ENCODE peak calls at places on chromosomes 11 and 22, in six cellular contexts. C is activated T-cell treated with anti-CD3 and anti-CD28 coated beads, Interleukin-2, amount 50 U/mL, for 1 hour; M is NCI-H1105 treated with DMSO at 0.1 percent for 48 hours; N is astrocyte; K is naive thymus-derived CD8-positive, alpha-beta T cell; T is anterior cingulate cortex. S is an unnamed sample.

GRCh38 chr11:129444274-129444673 is 68.6 kb downstream of the BARX2 start:
- DNase-seq in K (no peak), N (no peak), M (no peak), T (no peak), C (no peak), S (no peak)

GRCh38 chr11:130710442-130711101 is 205.7 kb downstream of the SNX19 start:
- DNase-seq in N (no peak), K (no peak), C (no peak), T (no peak), M (no peak), S (no peak)

GRCh38 chr11:112795142-112795815 is 165.9 kb upstream of the NCAM1 start:
- DNase-seq in N (peak; percentile 29), T (peak; percentile 42), M (no peak), K (no peak), C (no peak), S (no peak)

GRCh38 chr22:32528984-32529982 is 54.7 kb downstream of the FBXO7 start:
- DNase-seq in N (peak; percentile 60), T (peak; percentile 50), K (peak; percentile 30), M (peak; percentile 24), C (peak; percentile 60), S (peak; percentile 44)

GRCh38 chr11:37465221-37465620 is 867.2 kb upstream of the RAG2 start:
- DNase-seq in K (no peak), C (no peak), M (no peak), T (no peak), N (no peak), S (no peak)

GRCh38 chr11:33713162-33713913 is 12.7 kb upstream of the C11orf91 start:
- DNase-seq in M (peak; percentile 17), K (no peak), T (no peak), N (no peak), C (no peak), S (no peak)

GRCh38 chr11:8286886-8287285 is 23.2 kb upstream of the LMO1 start:
- DNase-seq in N (no peak), K (no peak), M (no peak), T (no peak), C (no peak), S (no peak)

GRCh38 chr11:122137081-122137793 is 21.2 kb upstream of the BLID start:
- DNase-seq in N (peak; percentile 97), T (no peak), M (no peak), C (no peak), K (no peak), S (peak; percentile 91)

GRCh38 chr11:93570759-93571413 is 27.7 kb upstream of the SMCO4 start:
- DNase-seq in K (no peak), T (no peak), M (no peak), C (no peak), N (peak; percentile 66), S (peak; percentile 36)

GRCh38 chr11:59418151-59418550 is 8.1 kb downstream of the OR5A2 start:
- DNase-seq in N (no peak), K (no peak), C (no peak), M (no peak), T (no peak), S (no peak)

GRCh38 chr11:102111787-102112653 is 1.8 kb downstream of the YAP1 start:
- DNase-seq in T (no peak), C (peak; percentile 23), M (no peak), K (no peak), N (peak; percentile 89), S (peak; percentile 68)

GRCh38 chr11:46100670-46101069 is 20.6 kb downstream of the PHF21A start:
- DNase-seq in N (no peak), M (no peak), K (no peak), T (no peak), C (no peak), S (no peak)

GRCh38 chr22:46108564-46109473 is 41.5 kb upstream of the PPARA start:
- DNase-seq in M (no peak), N (peak; percentile 59), K (no peak), C (no peak), T (no peak), S (no peak)

GRCh38 chr11:250740-251299 is 14.0 kb downstream of the PSMD13 start:
- DNase-seq in K (peak; percentile 74), C (peak; percentile 86), T (no peak), M (no peak), N (no peak), S (no peak)

GRCh38 chr11:11770274-11770673 is 71.5 kb upstream of the USP47 start:
- DNase-seq in N (no peak), M (no peak), C (no peak), T (no peak), K (no peak), S (no peak)

GRCh38 chr22:39808087-39808486 is 85.5 kb downstream of the ENTHD1 start:
- DNase-seq in N (no peak), C (no peak), T (no peak), K (peak; percentile 6), M (no peak), S (no peak)

GRCh38 chr22:42856865-42857704 is at the start of gene ARFGAP3:
- DNase-seq in M (peak; percentile 86), T (peak; percentile 87), N (peak; percentile 76), K (peak; percentile 99), C (peak; percentile 98), S (peak; percentile 48)

GRCh38 chr11:69309800-69310280 is 15.9 kb downstream of the MYEOV start:
- DNase-seq in M (no peak), N (no peak), K (no peak), C (no peak), T (no peak), S (no peak)

GRCh38 chr11:74280494-74280893 is 30.9 kb downstream of the P4HA3 start:
- DNase-seq in M (no peak), N (no peak), C (no peak), K (no peak), T (no peak), S (no peak)

GRCh38 chr22:29190051-29190450 is 15.6 kb upstream of the EMID1 start:
- DNase-seq in T (no peak), K (no peak), C (no peak), N (no peak), M (no peak), S (no peak)

GRCh38 chr11:24755260-24755839 is 258.5 kb downstream of the LUZP2 start:
- DNase-seq in M (no peak), C (no peak), K (no peak), N (no peak), T (no peak), S (no peak)

GRCh38 chr11:40306938-40307548 is 1152.4 kb downstream of the LRRC4C start:
- DNase-seq in M (peak; percentile 64), T (no peak), C (no peak), N (peak; percentile 29), K (no peak), S (no peak)

GRCh38 chr11:128553662-128554392 is 33.5 kb downstream of the ETS1 start:
- DNase-seq in M (no peak), C (no peak), N (no peak), T (no peak), K (no peak), S (no peak)

GRCh38 chr11:64571050-64571409 is 20.0 kb upstream of the SLC22A12 start:
- DNase-seq in T (no peak), N (no peak), C (no peak), M (no peak), K (no peak), S (no peak)

GRCh38 chr11:119723243-119723951 is 5.6 kb downstream of the NECTIN1 start:
- DNase-seq in K (no peak), M (no peak), C (no peak), N (no peak), T (no peak), S (no peak)

GRCh38 chr11:27472398-27473016 is at the start of gene LGR4:
- DNase-seq in N (peak; percentile 96), K (peak; percentile 45), T (peak; percentile 76), C (peak; percentile 72), M (peak; percentile 91), S (peak; percentile 88)

GRCh38 chr11:76314741-76315090 is 66.2 kb downstream of the THAP12 start:
- DNase-seq in C (no peak), K (no peak), T (no peak), N (peak; percentile 64), M (no peak), S (peak; percentile 50)

GRCh38 chr22:44623771-44624510 is 78.1 kb upstream of the PRR5 start:
- DNase-seq in M (no peak), T (no peak), N (no peak), C (peak; percentile 33), K (no peak), S (no peak)

GRCh38 chr11:120025606-120026335 is 112.1 kb downstream of the TRIM29 start:
- DNase-seq in C (no peak), T (no peak), N (no peak), K (no peak), M (no peak), S (no peak)

GRCh38 chr11:104776501-104777170 is 121.6 kb downstream of the CASP12 start:
- DNase-seq in C (no peak), K (no peak), N (peak; percentile 25), M (no peak), T (no peak), S (no peak)

GRCh38 chr22:29336751-29337490 is 21.4 kb upstream of the RASL10A start:
- DNase-seq in K (no peak), T (no peak), C (no peak), N (no peak), M (no peak), S (no peak)

GRCh38 chr11:66981976-66982578 is 7.0 kb downstream of the C11orf86 start:
- DNase-seq in T (no peak), C (no peak), K (no peak), N (peak; percentile 89), M (peak; percentile 84), S (peak; percentile 71)

GRCh38 chr11:108340958-108341357 is 118.1 kb downstream of the ATM start:
- DNase-seq in T (no peak), K (no peak), N (no peak), C (no peak), M (no peak), S (no peak)

GRCh38 chr11:125348704-125349635 is 147.1 kb downstream of the FEZ1 start:
- DNase-seq in K (peak; percentile 34), M (peak; percentile 59), T (no peak), N (peak; percentile 9), C (peak; percentile 42), S (no peak)